ENCODE peak calls at places on chromosomes 11 and 22, in six cellular contexts. T is GM12878, M is H1, C is GM12891, W is HepG2, X is K562. D is an unnamed sample.

GRCh38 chr11:1270476-1270875 is 39.0 kb downstream of the TOLLIP start:
- DNase-seq in T (no peak), C (no peak), W (no peak), X (no peak), M (no peak), D (no peak)

GRCh38 chr11:45331839-45332485 is 45.8 kb upstream of the SYT13 start:
- DNase-seq in X (no peak), M (no peak), T (no peak), W (no peak), C (no peak), D (no peak)

GRCh38 chr11:128582496-128583366 is 4.6 kb downstream of the ETS1 start:
- DNase-seq in M (peak), C (no peak), W (no peak), X (no peak), T (no peak), D (no peak)

GRCh38 chr22:38859581-38860290 is 12.3 kb downstream of the CBX6 start:
- DNase-seq in W (no peak), X (no peak), M (no peak), C (no peak), T (no peak), D (no peak)

GRCh38 chr11:95791385-95792033 is 1.2 kb downstream of the CEP57 start:
- DNase-seq in X (no peak), M (no peak), W (no peak), C (no peak), T (no peak), D (no peak)

GRCh38 chr11:120539681-120540369 is 28.3 kb downstream of the GRIK4 start:
- DNase-seq in C (no peak), X (no peak), W (no peak), M (no peak), T (no peak), D (no peak)

GRCh38 chr11:107661656-107662055 is 50.2 kb downstream of the SLN start:
- DNase-seq in M (no peak), T (no peak), X (no peak), C (no peak), W (no peak), D (no peak)

GRCh38 chr11:65853249-65853979 is 4.6 kb downstream of the CFL1 start:
- DNase-seq in M (no peak), W (no peak), X (no peak), C (no peak), T (no peak), D (no peak)

GRCh38 chr11:32297629-32298028 is 137.7 kb downstream of the WT1 start:
- DNase-seq in X (peak), T (no peak), C (no peak), M (no peak), W (no peak), D (no peak)

GRCh38 chr11:61173456-61173855 is 12.2 kb upstream of the VPS37C start:
- DNase-seq in M (no peak), C (no peak), T (no peak), W (peak), X (peak), D (no peak)

GRCh38 chr11:116578971-116579687 is 193.7 kb downstream of the BUD13 start:
- DNase-seq in T (no peak), W (peak), X (no peak), C (no peak), M (no peak), D (no peak)

GRCh38 chr22:40112595-40112994 is 65.1 kb upstream of the TNRC6B start:
- DNase-seq in M (no peak), W (no peak), T (no peak), X (no peak), C (no peak), D (no peak)

GRCh38 chr11:6544921-6545850 is 48.1 kb downstream of the DNHD1 start:
- DNase-seq in X (no peak), C (no peak), W (no peak), M (no peak), T (no peak), D (no peak)

GRCh38 chr11:44551456-44552139 is 13.9 kb upstream of the CD82 start:
- DNase-seq in T (no peak), C (no peak), M (no peak), W (no peak), X (no peak), D (no peak)

GRCh38 chr11:63564056-63564784 is 1.0 kb upstream of the PLAAT2 start:
- DNase-seq in C (peak), T (peak), X (no peak), W (no peak), M (no peak), D (peak)

GRCh38 chr11:114501901-114502300 is 57.8 kb downstream of the NXPE1 start:
- DNase-seq in M (no peak), X (no peak), T (no peak), W (no peak), C (no peak), D (no peak)

GRCh38 chr11:97683733-97684132 is 1293.9 kb downstream of the JRKL start:
- DNase-seq in W (peak), C (no peak), M (peak), T (no peak), X (peak), D (no peak)

GRCh38 chr11:11230802-11231562 is 122.1 kb downstream of the CSNK2A3 start:
- DNase-seq in X (peak), W (peak), C (peak), M (no peak), T (peak), D (peak)

GRCh38 chr22:48356731-48357130 is 1470.9 kb downstream of the BRD1 start:
- DNase-seq in X (no peak), T (no peak), W (no peak), M (no peak), C (no peak), D (no peak)

GRCh38 chr11:117300301-117300700 is 9.2 kb downstream of the BACE1-AS start:
- DNase-seq in T (no peak), W (peak), C (no peak), X (no peak), M (no peak), D (no peak)

GRCh38 chr11:96426356-96427103 is 36.7 kb downstream of the JRKL start:
- DNase-seq in M (no peak), W (peak), T (no peak), X (peak), C (no peak), D (no peak)

GRCh38 chr11:57571631-57572030 is 4.2 kb upstream of the UBE2L6 start:
- DNase-seq in C (no peak), X (no peak), W (no peak), T (no peak), M (no peak), D (no peak)

GRCh38 chr11:1148752-1149180 is 9.0 kb upstream of the MUC5AC start:
- DNase-seq in M (no peak), X (no peak), T (no peak), C (no peak), W (no peak), D (no peak)

DNA sequence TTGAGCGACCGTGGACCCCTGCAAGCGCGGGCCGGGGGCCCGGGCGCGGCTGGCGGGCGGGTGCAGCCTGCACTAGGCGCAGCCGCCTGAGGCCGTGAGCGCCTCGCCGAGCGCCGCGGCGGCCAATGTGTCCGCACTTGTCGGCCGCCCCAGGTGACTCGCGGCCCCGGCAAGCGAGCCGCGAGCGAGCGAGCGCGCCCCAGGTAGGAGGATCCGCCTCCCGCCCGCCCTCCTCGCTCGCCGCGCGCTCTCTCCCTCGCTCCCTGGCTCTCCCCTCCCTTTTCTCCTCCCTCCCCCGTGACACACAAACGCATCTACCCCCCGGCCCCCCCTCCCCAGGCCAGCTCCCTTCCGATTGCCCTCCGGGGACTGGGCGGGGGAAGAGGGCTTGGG is at the start of gene WNT7B:
- DNase-seq in C (no peak), T (no peak), X (no peak), W (no peak), M (no peak), D (no peak)
- TF ChIP-seq POLR2A in C (no peak), T (no peak), X (no peak), W (no peak), M (no peak), D (no peak)

GRCh38 chr11:2675540-2675939 is 24.3 kb downstream of the KCNQ1OT1 start:
- DNase-seq in X (no peak), C (no peak), T (no peak), M (no peak), W (no peak), D (no peak)
- TF ChIP-seq TAF1 in X (no peak), C (no peak), T (no peak), M (no peak), W (no peak), D (no peak)

GRCh38 chr11:69674886-69675714 is at the start of gene LTO1:
- DNase-seq in M (peak), T (peak), X (peak), W (peak), C (peak), D (peak)
- TF ChIP-seq POLR2A in M (peak), T (peak), X (peak), W (peak), C (peak), D (peak)

GRCh38 chr22:21835378-21835777 is 32.1 kb downstream of the MAPK1 start:
- DNase-seq in W (no peak), C (no peak), T (no peak), M (no peak), X (no peak), D (no peak)

GRCh38 chr22:21828268-21828638 is 39.2 kb downstream of the MAPK1 start:
- DNase-seq in W (no peak), M (no peak), X (no peak), C (no peak), T (no peak), D (no peak)

GRCh38 chr22:21834869-21835268 is 32.6 kb downstream of the MAPK1 start:
- DNase-seq in X (no peak), M (no peak), W (no peak), T (peak), C (no peak), D (no peak)

GRCh38 chr22:21829523-21829922 is 37.9 kb downstream of the MAPK1 start:
- DNase-seq in T (no peak), X (no peak), W (no peak), C (no peak), M (no peak), D (no peak)

DNA sequence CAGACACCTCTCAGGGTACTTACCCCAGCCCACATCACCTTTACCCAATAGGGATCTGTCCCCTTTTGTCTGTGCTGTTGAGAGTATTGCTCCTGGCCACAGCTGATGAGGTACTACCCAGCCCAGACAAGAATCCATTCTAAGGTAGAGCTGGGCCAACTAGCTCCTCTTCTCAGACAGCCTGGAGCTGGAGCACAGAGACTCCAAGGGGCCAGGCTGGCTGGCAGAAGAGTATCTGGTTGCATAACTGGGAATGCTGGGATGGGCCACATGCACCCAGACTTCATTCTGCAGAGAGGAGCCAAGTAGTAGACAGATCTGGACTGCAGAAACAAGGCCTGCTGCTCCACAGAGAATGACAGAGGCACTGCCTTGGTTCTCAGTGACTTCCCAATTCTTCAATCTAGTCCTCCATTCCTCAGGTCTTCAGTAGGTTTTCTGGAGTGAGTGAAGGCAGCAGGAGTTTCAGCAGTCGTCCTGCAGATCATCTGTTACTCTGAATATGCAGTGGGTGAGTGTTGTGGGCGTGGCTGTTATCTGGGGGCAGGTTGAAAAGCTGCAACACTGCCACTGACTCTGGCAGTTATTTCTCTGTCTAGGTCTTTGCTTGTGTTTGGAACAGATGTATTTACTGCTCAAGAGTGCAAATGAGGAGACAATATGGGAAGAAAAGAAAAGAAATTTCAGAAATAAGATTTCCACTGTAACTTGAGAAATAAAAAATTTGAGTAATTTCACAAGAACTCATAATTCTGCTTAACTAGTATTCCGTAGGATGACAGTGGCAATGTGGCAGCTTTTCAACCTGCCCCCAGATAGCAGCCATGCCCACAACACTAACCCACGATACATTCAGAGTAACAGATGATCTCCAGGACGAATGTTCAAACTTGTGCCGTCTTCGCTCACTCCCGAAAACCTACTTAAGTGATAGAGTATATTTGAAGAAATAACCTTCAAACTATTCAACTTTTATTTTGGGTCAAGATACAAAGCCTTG is 34.9 kb downstream of the MAPK1 start:
- DNase-seq in C (no peak), M (no peak), X (peak), W (no peak), T (no peak), D (no peak)
- TF ChIP-seq TAF1 in C (no peak), M (no peak), X (no peak), W (no peak), T (no peak), D (no peak)

DNA sequence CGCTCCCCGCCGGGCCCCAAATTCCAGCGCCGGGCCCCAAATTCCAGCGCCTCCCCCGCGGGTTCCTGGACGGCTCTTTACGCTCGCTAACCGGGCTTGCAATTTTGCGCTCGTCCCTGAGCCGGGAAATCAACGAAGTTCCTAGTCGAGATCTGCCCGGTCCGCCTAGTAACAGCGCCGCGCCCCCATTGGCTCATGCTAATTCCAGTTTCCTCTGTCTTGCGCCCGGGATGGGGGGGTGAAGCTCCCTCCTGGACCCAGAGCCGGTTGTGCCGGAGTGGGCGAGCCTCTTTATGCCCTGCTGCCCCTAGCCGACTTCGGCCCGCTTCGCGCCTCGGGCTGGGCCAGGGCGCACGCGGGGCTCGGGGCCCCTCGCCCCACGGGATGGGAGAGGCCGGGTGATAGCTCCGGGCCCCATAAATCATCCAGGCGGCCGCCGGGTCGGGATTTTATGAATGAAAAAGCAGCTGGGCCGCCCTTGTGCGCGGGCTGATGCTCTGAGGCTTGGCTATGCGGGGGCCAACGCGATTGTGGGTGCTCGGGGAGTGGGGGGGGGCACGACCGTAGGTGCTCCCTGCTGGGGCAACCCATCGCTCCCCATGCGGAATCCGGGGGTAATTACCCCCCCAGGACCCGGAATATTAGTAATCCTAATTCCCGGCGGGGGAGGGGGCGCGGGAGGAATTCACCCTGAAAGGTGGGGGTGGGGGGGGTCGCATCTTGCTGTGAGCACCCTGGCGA is 1.8 kb upstream of the CCND1 start:
- DNase-seq in W (peak), T (no peak), M (peak), X (peak), C (no peak), D (no peak)
- TF ChIP-seq POLR2A in W (no peak), T (no peak), M (peak), X (no peak), C (no peak), D (no peak)

GRCh38 chr11:71329165-71329510 is 76.8 kb upstream of the SHANK2 start:
- DNase-seq in C (no peak), X (no peak), M (no peak), W (no peak), T (no peak), D (no peak)
- TF ChIP-seq TAF1 in C (no peak), X (no peak), M (no peak), W (no peak), T (no peak), D (no peak)

D was measured in GM12892.